ENCODE peak calls at places on chromosomes 3 and 15, in seven cellular contexts. U is colonic mucosa; Y is thoracic aorta; T is CD4-positive, alpha-beta memory T cell; O is H1; N is hepatocyte; L is gastrocnemius medialis. K is an unnamed sample.

GRCh38 chr15:26013946-26014345 is 150.8 kb upstream of the ATP10A start:
- DNase-seq in Y (no peak), L (no peak), N (no peak), U (no peak), T (no peak), O (no peak), K (no peak)

GRCh38 chr15:42736793-42737528 is at the start of gene CDAN1:
- DNase-seq in O (peak; percentile 95), U (peak; percentile 93), L (peak; percentile 89), N (peak; percentile 95), Y (peak; percentile 60), T (peak; percentile 88), K (peak; percentile 92)

GRCh38 chr3:65019412-65020093 is 331.8 kb upstream of the ADAMTS9 start:
- DNase-seq in T (no peak), Y (no peak), U (no peak), O (no peak), L (no peak), N (peak; percentile 19), K (peak; percentile 15)

GRCh38 chr3:12891985-12892839 is 50.8 kb upstream of the RPL32 start:
- DNase-seq in L (peak; percentile 56), O (peak; percentile 70), Y (no peak), U (peak; percentile 40), N (peak; percentile 81), T (peak; percentile 53), K (peak; percentile 82)

GRCh38 chr15:69573815-69574472 is 121.3 kb downstream of the RPLP1 start:
- DNase-seq in O (no peak), N (peak; percentile 40), Y (no peak), T (peak; percentile 27), L (no peak), U (no peak), K (no peak)

GRCh38 chr3:141056716-141057115 is 5.6 kb downstream of the SPSB4 start:
- DNase-seq in O (no peak), N (no peak), L (no peak), U (no peak), T (no peak), Y (no peak), K (peak; percentile 45)

GRCh38 chr15:90115783-90116182 is 13.5 kb upstream of the IDH2 start:
- DNase-seq in L (no peak), U (no peak), T (no peak), N (no peak), Y (no peak), O (no peak), K (no peak)

GRCh38 chr3:49248828-49249227 is 28.2 kb downstream of the C3orf62 start:
- DNase-seq in T (no peak), O (no peak), N (peak; percentile 43), Y (no peak), L (peak; percentile 27), U (no peak), K (no peak)

GRCh38 chr15:56342653-56343052 is 22.6 kb upstream of the TEX9 start:
- DNase-seq in Y (no peak), O (no peak), T (no peak), L (no peak), U (no peak), N (no peak), K (no peak)

GRCh38 chr3:142613491-142613890 is 17.3 kb downstream of the PLS1 start:
- DNase-seq in L (no peak), N (no peak), O (no peak), Y (no peak), U (peak; percentile 73), T (no peak), K (no peak)

GRCh38 chr15:30922469-30923311 is 19.0 kb downstream of the FAN1 start:
- DNase-seq in O (peak; percentile 58), N (no peak), U (peak; percentile 32), T (no peak), Y (no peak), L (no peak), K (peak; percentile 89)

GRCh38 chr15:45921376-45921775 is 286.5 kb downstream of the SQOR start:
- DNase-seq in N (peak; percentile 41), O (no peak), L (no peak), T (no peak), U (peak; percentile 18), Y (no peak), K (no peak)

GRCh38 chr3:182618085-182618732 is 175.1 kb upstream of the ATP11B start:
- DNase-seq in Y (no peak), N (peak; percentile 52), O (no peak), T (no peak), L (no peak), U (no peak), K (peak; percentile 79)

GRCh38 chr3:46865034-46865507 is 1.8 kb upstream of the MYL3 start:
- DNase-seq in Y (no peak), N (peak; percentile 68), L (no peak), U (no peak), O (no peak), T (no peak), K (no peak)

GRCh38 chr3:54970895-54971294 is 43.0 kb upstream of the LRTM1 start:
- DNase-seq in Y (no peak), L (no peak), N (no peak), O (no peak), U (no peak), T (no peak), K (no peak)

GRCh38 chr3:31687020-31687802 is 154.5 kb downstream of the STT3B start:
- DNase-seq in L (no peak), T (no peak), U (no peak), Y (no peak), O (no peak), N (no peak), K (no peak)

GRCh38 chr3:56145410-56145809 is 322.9 kb downstream of the ERC2 start:
- DNase-seq in O (no peak), T (no peak), U (no peak), Y (no peak), L (no peak), N (no peak), K (no peak)

GRCh38 chr3:184808021-184808420 is 3.9 kb upstream of the VPS8 start:
- DNase-seq in L (no peak), T (no peak), Y (no peak), O (peak; percentile 67), N (peak; percentile 26), U (no peak), K (peak; percentile 86)

GRCh38 chr3:72628065-72628464 is 220.2 kb downstream of the SHQ1 start:
- DNase-seq in U (no peak), Y (no peak), N (peak; percentile 44), O (no peak), L (no peak), T (no peak), K (no peak)

GRCh38 chr3:194177156-194177555 is 41.2 kb downstream of the HES1 start:
- DNase-seq in T (no peak), Y (no peak), L (no peak), U (no peak), N (no peak), O (no peak), K (no peak)

GRCh38 chr15:59917504-59918157 is 86.5 kb upstream of the FOXB1 start:
- DNase-seq in T (peak; percentile 62), L (peak; percentile 15), U (peak; percentile 70), O (peak; percentile 88), N (peak; percentile 85), Y (no peak), K (peak; percentile 89)

GRCh38 chr15:79933245-79933644 is 36.4 kb upstream of the MTHFS start:
- DNase-seq in O (no peak), N (no peak), T (no peak), Y (no peak), L (no peak), U (no peak), K (no peak)

GRCh38 chr3:147394168-147394941 is 12.0 kb downstream of the ZIC4 start:
- DNase-seq in U (no peak), Y (no peak), O (no peak), N (no peak), L (no peak), T (no peak), K (peak; percentile 64)

GRCh38 chr3:112391648-112392047 is 58.7 kb downstream of the CD200 start:
- DNase-seq in T (no peak), U (no peak), N (no peak), L (no peak), O (no peak), Y (no peak), K (no peak)

GRCh38 chr15:26294062-26294689 is 431.0 kb upstream of the ATP10A start:
- DNase-seq in U (no peak), N (no peak), O (peak; percentile 61), T (no peak), Y (no peak), L (no peak), K (peak; percentile 53)

GRCh38 chr3:99859855-99860254 is 42.2 kb downstream of the CMSS1 start:
- DNase-seq in O (no peak), U (no peak), T (no peak), L (no peak), N (peak; percentile 41), Y (no peak), K (no peak)
- H3K4me1 ChIP-seq in O (no peaks in the 10 kb centered on the region), U (no peaks in the 10 kb centered on the region), T (no peaks in the 10 kb centered on the region), L (peaks cover 54% of the 10 kb centered on the region), N (peaks cover 6% of the 10 kb centered on the region), Y (peaks cover 96% of the 10 kb centered on the region), K (no peaks in the 10 kb centered on the region)

GRCh38 chr15:70758790-70759462 is 4.4 kb downstream of the UACA start:
- DNase-seq in T (no peak), N (no peak), Y (no peak), O (no peak), U (no peak), L (peak; percentile 62), K (no peak)

GRCh38 chr15:70753101-70753829 is 10.1 kb downstream of the UACA start:
- DNase-seq in L (no peak), O (no peak), U (no peak), T (no peak), Y (no peak), N (no peak), K (no peak)

GRCh38 chr15:70752142-70752754 is 11.1 kb downstream of the UACA start:
- DNase-seq in O (no peak), T (peak; percentile 34), Y (no peak), N (no peak), U (no peak), L (peak; percentile 78), K (no peak)

GRCh38 chr15:70757627-70758026 is 5.7 kb downstream of the UACA start:
- DNase-seq in O (no peak), N (no peak), L (no peak), U (no peak), Y (no peak), T (no peak), K (no peak)

GRCh38 chr15:70754862-70755261 is 8.5 kb downstream of the UACA start:
- DNase-seq in N (no peak), T (no peak), U (no peak), L (no peak), Y (no peak), O (no peak), K (no peak)
- H3K4me1 ChIP-seq in N (peaks cover 6% of the 10 kb centered on the region), T (peaks cover 8% of the 10 kb centered on the region), U (no peaks in the 10 kb centered on the region), L (peaks cover 59% of the 10 kb centered on the region), Y (peaks cover 70% of the 10 kb centered on the region), O (peaks cover 2% of the 10 kb centered on the region), K (no peaks in the 10 kb centered on the region)

GRCh38 chr3:188402229-188402628 is 248.3 kb downstream of the LPP start:
- DNase-seq in L (no peak), T (no peak), Y (no peak), U (no peak), O (no peak), N (no peak), K (no peak)
- H3K4me1 ChIP-seq in L (peaks cover 32% of the 10 kb centered on the region), T (peaks cover 25% of the 10 kb centered on the region), Y (peaks cover 63% of the 10 kb centered on the region), U (no peaks in the 10 kb centered on the region), O (no peaks in the 10 kb centered on the region), N (peaks cover 17% of the 10 kb centered on the region), K (no peaks in the 10 kb centered on the region)

DNA sequence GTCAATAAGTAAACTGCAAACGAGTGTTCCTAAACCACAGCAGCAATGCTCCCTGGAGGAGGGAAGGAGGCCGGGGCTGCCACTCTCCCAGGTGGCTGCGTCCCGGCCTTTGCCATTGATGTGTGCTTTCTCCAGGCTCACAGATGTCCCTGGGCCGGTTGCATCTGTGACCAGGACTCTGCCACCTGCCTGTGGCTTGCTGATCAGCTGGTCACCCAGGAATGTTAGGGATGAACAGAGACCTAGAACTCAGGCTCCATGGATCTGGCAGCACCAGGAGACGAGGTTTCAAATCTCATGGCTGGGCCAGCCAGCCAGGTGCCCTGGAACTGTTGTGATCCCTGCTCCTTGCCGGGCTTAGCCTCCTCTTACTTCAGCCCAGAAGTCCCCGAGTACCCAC is 65.7 kb downstream of the KLF15 start:
- DNase-seq in O (no peak), Y (no peak), N (no peak), T (no peak), U (no peak), L (no peak), K (no peak)
- H3K4me1 ChIP-seq in O (peaks cover 4% of the 10 kb centered on the region), Y (peaks cover 19% of the 10 kb centered on the region), N (peaks cover 14% of the 10 kb centered on the region), T (no peaks in the 10 kb centered on the region), U (peaks cover 5% of the 10 kb centered on the region), L (peaks cover 18% of the 10 kb centered on the region), K (peaks cover 32% of the 10 kb centered on the region)